ENCODE peak calls at places on chromosomes 1 and 21, in nine cellular contexts. One of them, this sample, is unnamed.

GRCh38 chr1:210883821-210884220 is 250.1 kb downstream of the KCNH1 start:
- DNase-seq in IMR-90: peak; percentile 7
- DNase-seq in A172: peak; percentile 88
- DNase-seq in H54: peak; percentile 22
- DNase-seq in psoas muscle: no peak
- DNase-seq in amniotic epithelial cell: peak; percentile 90
- DNase-seq in NCI-H1105: no peak
- DNase-seq in NCI-H1092 treated with DMSO at 0.1 percent for 48 hours: no peak
- DNase-seq in SK-N-DZ: no peak
- DNase-seq in this sample: peak; percentile 88

GRCh38 chr1:3858231-3858981 is 1.1 kb downstream of the DFFB start:
- DNase-seq in IMR-90: peak; percentile 36
- DNase-seq in A172: no peak
- DNase-seq in H54: no peak
- DNase-seq in psoas muscle: no peak
- DNase-seq in amniotic epithelial cell: peak; percentile 31
- DNase-seq in NCI-H1105: peak; percentile 1
- DNase-seq in NCI-H1092 treated with DMSO at 0.1 percent for 48 hours: no peak
- DNase-seq in SK-N-DZ: no peak
- DNase-seq in this sample: no peak

GRCh38 chr1:192579319-192579738 is 3.8 kb downstream of the RGS1 start:
- DNase-seq in IMR-90: peak; percentile 28
- DNase-seq in A172: no peak
- DNase-seq in H54: no peak
- DNase-seq in psoas muscle: no peak
- DNase-seq in amniotic epithelial cell: peak; percentile 83
- DNase-seq in NCI-H1105: no peak
- DNase-seq in NCI-H1092 treated with DMSO at 0.1 percent for 48 hours: no peak
- DNase-seq in SK-N-DZ: peak; percentile 6
- DNase-seq in this sample: peak; percentile 37

GRCh38 chr1:200891774-200892157 is 2.9 kb upstream of the INAVA start:
- DNase-seq in IMR-90: no peak
- DNase-seq in A172: no peak
- DNase-seq in H54: no peak
- DNase-seq in psoas muscle: no peak
- DNase-seq in amniotic epithelial cell: no peak
- DNase-seq in NCI-H1105: no peak
- DNase-seq in NCI-H1092 treated with DMSO at 0.1 percent for 48 hours: no peak
- DNase-seq in SK-N-DZ: no peak
- DNase-seq in this sample: no peak

GRCh38 chr1:28642847-28643635 is at the start of gene TAF12:
- DNase-seq in IMR-90: peak; percentile 94
- DNase-seq in A172: peak; percentile 80
- DNase-seq in H54: peak; percentile 55
- DNase-seq in psoas muscle: peak; percentile 96
- DNase-seq in amniotic epithelial cell: peak; percentile 93
- DNase-seq in NCI-H1105: peak; percentile 92
- DNase-seq in NCI-H1092 treated with DMSO at 0.1 percent for 48 hours: peak; percentile 98
- DNase-seq in SK-N-DZ: peak; percentile 93
- DNase-seq in this sample: peak; percentile 94

GRCh38 chr1:160641323-160642280 is 5.2 kb downstream of the SLAMF1 start:
- DNase-seq in IMR-90: no peak
- DNase-seq in A172: no peak
- DNase-seq in H54: no peak
- DNase-seq in psoas muscle: no peak
- DNase-seq in amniotic epithelial cell: no peak
- DNase-seq in NCI-H1105: no peak
- DNase-seq in NCI-H1092 treated with DMSO at 0.1 percent for 48 hours: no peak
- DNase-seq in SK-N-DZ: no peak
- DNase-seq in this sample: no peak

GRCh38 chr1:31837441-31838158 is 21.8 kb upstream of the SPOCD1 start:
- DNase-seq in IMR-90: no peak
- DNase-seq in A172: no peak
- DNase-seq in H54: no peak
- DNase-seq in psoas muscle: no peak
- DNase-seq in amniotic epithelial cell: no peak
- DNase-seq in NCI-H1105: no peak
- DNase-seq in NCI-H1092 treated with DMSO at 0.1 percent for 48 hours: no peak
- DNase-seq in SK-N-DZ: no peak
- DNase-seq in this sample: no peak

GRCh38 chr1:212118167-212118871 is 82.8 kb downstream of the DTL start:
- DNase-seq in IMR-90: peak; percentile 56
- DNase-seq in A172: no peak
- DNase-seq in H54: no peak
- DNase-seq in psoas muscle: no peak
- DNase-seq in amniotic epithelial cell: peak; percentile 61
- DNase-seq in NCI-H1105: no peak
- DNase-seq in NCI-H1092 treated with DMSO at 0.1 percent for 48 hours: no peak
- DNase-seq in SK-N-DZ: no peak
- DNase-seq in this sample: no peak

GRCh38 chr1:31444725-31445448 is 31.9 kb downstream of the SERINC2 start:
- DNase-seq in IMR-90: no peak
- DNase-seq in A172: no peak
- DNase-seq in H54: no peak
- DNase-seq in psoas muscle: no peak
- DNase-seq in amniotic epithelial cell: no peak
- DNase-seq in NCI-H1105: no peak
- DNase-seq in NCI-H1092 treated with DMSO at 0.1 percent for 48 hours: no peak
- DNase-seq in SK-N-DZ: no peak
- DNase-seq in this sample: peak; percentile 96

GRCh38 chr1:1573843-1574720 is 581 bp downstream of the SSU72 start:
- DNase-seq in IMR-90: peak; percentile 56
- DNase-seq in A172: peak; percentile 8
- DNase-seq in H54: peak; percentile 58
- DNase-seq in psoas muscle: peak; percentile 84
- DNase-seq in amniotic epithelial cell: peak; percentile 70
- DNase-seq in NCI-H1105: peak; percentile 80
- DNase-seq in NCI-H1092 treated with DMSO at 0.1 percent for 48 hours: peak; percentile 64
- DNase-seq in SK-N-DZ: peak; percentile 32
- DNase-seq in this sample: peak; percentile 22

GRCh38 chr1:72697410-72697809 is 415.1 kb upstream of the NEGR1 start:
- DNase-seq in IMR-90: no peak
- DNase-seq in A172: no peak
- DNase-seq in H54: no peak
- DNase-seq in psoas muscle: no peak
- DNase-seq in amniotic epithelial cell: no peak
- DNase-seq in NCI-H1105: no peak
- DNase-seq in NCI-H1092 treated with DMSO at 0.1 percent for 48 hours: no peak
- DNase-seq in SK-N-DZ: no peak
- DNase-seq in this sample: no peak

GRCh38 chr1:218165687-218166088 is 119.4 kb upstream of the RRP15 start:
- DNase-seq in IMR-90: no peak
- DNase-seq in A172: no peak
- DNase-seq in H54: no peak
- DNase-seq in psoas muscle: no peak
- DNase-seq in amniotic epithelial cell: no peak
- DNase-seq in NCI-H1105: peak; percentile 59
- DNase-seq in NCI-H1092 treated with DMSO at 0.1 percent for 48 hours: no peak
- DNase-seq in SK-N-DZ: no peak
- DNase-seq in this sample: no peak

GRCh38 chr1:81937791-81938450 is 137.2 kb downstream of the ADGRL2 start:
- DNase-seq in IMR-90: no peak
- DNase-seq in A172: no peak
- DNase-seq in H54: no peak
- DNase-seq in psoas muscle: no peak
- DNase-seq in amniotic epithelial cell: no peak
- DNase-seq in NCI-H1105: no peak
- DNase-seq in NCI-H1092 treated with DMSO at 0.1 percent for 48 hours: no peak
- DNase-seq in SK-N-DZ: no peak
- DNase-seq in this sample: no peak

GRCh38 chr1:44962729-44963128 is 23.7 kb downstream of the EIF2B3 start:
- DNase-seq in IMR-90: no peak
- DNase-seq in A172: no peak
- DNase-seq in H54: no peak
- DNase-seq in psoas muscle: no peak
- DNase-seq in amniotic epithelial cell: no peak
- DNase-seq in NCI-H1105: no peak
- DNase-seq in NCI-H1092 treated with DMSO at 0.1 percent for 48 hours: peak; percentile 10
- DNase-seq in SK-N-DZ: no peak
- DNase-seq in this sample: no peak

GRCh38 chr1:41456847-41457540 is 27.5 kb downstream of the EDN2 start:
- DNase-seq in IMR-90: no peak
- DNase-seq in A172: no peak
- DNase-seq in H54: no peak
- DNase-seq in psoas muscle: no peak
- DNase-seq in amniotic epithelial cell: no peak
- DNase-seq in NCI-H1105: no peak
- DNase-seq in NCI-H1092 treated with DMSO at 0.1 percent for 48 hours: no peak
- DNase-seq in SK-N-DZ: no peak
- DNase-seq in this sample: no peak

GRCh38 chr1:203765029-203765837 is at the start of gene LAX1:
- DNase-seq in IMR-90: no peak
- DNase-seq in A172: no peak
- DNase-seq in H54: no peak
- DNase-seq in psoas muscle: no peak
- DNase-seq in amniotic epithelial cell: no peak
- DNase-seq in NCI-H1105: no peak
- DNase-seq in NCI-H1092 treated with DMSO at 0.1 percent for 48 hours: no peak
- DNase-seq in SK-N-DZ: no peak
- DNase-seq in this sample: no peak

GRCh38 chr1:30329263-30329753 is 394.1 kb downstream of the MATN1 start:
- DNase-seq in IMR-90: no peak
- DNase-seq in A172: no peak
- DNase-seq in H54: no peak
- DNase-seq in psoas muscle: no peak
- DNase-seq in amniotic epithelial cell: no peak
- DNase-seq in NCI-H1105: no peak
- DNase-seq in NCI-H1092 treated with DMSO at 0.1 percent for 48 hours: no peak
- DNase-seq in SK-N-DZ: no peak
- DNase-seq in this sample: no peak

GRCh38 chr1:64721576-64722145 is 23.2 kb upstream of the RAVER2 start:
- DNase-seq in IMR-90: no peak
- DNase-seq in A172: no peak
- DNase-seq in H54: no peak
- DNase-seq in psoas muscle: no peak
- DNase-seq in amniotic epithelial cell: no peak
- DNase-seq in NCI-H1105: no peak
- DNase-seq in NCI-H1092 treated with DMSO at 0.1 percent for 48 hours: no peak
- DNase-seq in SK-N-DZ: no peak
- DNase-seq in this sample: no peak

GRCh38 chr1:58727363-58727762 is 27.5 kb upstream of the MYSM1 start:
- DNase-seq in IMR-90: peak; percentile 89
- DNase-seq in A172: peak; percentile 95
- DNase-seq in H54: peak; percentile 54
- DNase-seq in psoas muscle: no peak
- DNase-seq in amniotic epithelial cell: peak; percentile 83
- DNase-seq in NCI-H1105: no peak
- DNase-seq in NCI-H1092 treated with DMSO at 0.1 percent for 48 hours: no peak
- DNase-seq in SK-N-DZ: no peak
- DNase-seq in this sample: peak; percentile 91

GRCh38 chr1:15799004-15799867 is 8.2 kb downstream of the UQCRHL start:
- DNase-seq in IMR-90: peak; percentile 96
- DNase-seq in A172: peak; percentile 97
- DNase-seq in H54: peak; percentile 62
- DNase-seq in psoas muscle: peak; percentile 70
- DNase-seq in amniotic epithelial cell: peak; percentile 96
- DNase-seq in NCI-H1105: no peak
- DNase-seq in NCI-H1092 treated with DMSO at 0.1 percent for 48 hours: no peak
- DNase-seq in SK-N-DZ: no peak
- DNase-seq in this sample: peak; percentile 97

GRCh38 chr1:75514270-75514669 is 96.6 kb downstream of the SLC44A5 start:
- DNase-seq in IMR-90: no peak
- DNase-seq in A172: no peak
- DNase-seq in H54: no peak
- DNase-seq in psoas muscle: no peak
- DNase-seq in amniotic epithelial cell: no peak
- DNase-seq in NCI-H1105: no peak
- DNase-seq in NCI-H1092 treated with DMSO at 0.1 percent for 48 hours: no peak
- DNase-seq in SK-N-DZ: no peak
- DNase-seq in this sample: no peak

GRCh38 chr1:226912587-226913176 is 27.4 kb upstream of the COQ8A start:
- DNase-seq in IMR-90: peak; percentile 6
- DNase-seq in A172: no peak
- DNase-seq in H54: no peak
- DNase-seq in psoas muscle: peak; percentile 84
- DNase-seq in amniotic epithelial cell: peak; percentile 37
- DNase-seq in NCI-H1105: no peak
- DNase-seq in NCI-H1092 treated with DMSO at 0.1 percent for 48 hours: peak; percentile 64
- DNase-seq in SK-N-DZ: peak; percentile 13
- DNase-seq in this sample: no peak

GRCh38 chr1:3234281-3234680 is 165.3 kb downstream of the PRDM16 start:
- DNase-seq in IMR-90: no peak
- DNase-seq in A172: no peak
- DNase-seq in H54: no peak
- DNase-seq in psoas muscle: no peak
- DNase-seq in amniotic epithelial cell: no peak
- DNase-seq in NCI-H1105: no peak
- DNase-seq in NCI-H1092 treated with DMSO at 0.1 percent for 48 hours: no peak
- DNase-seq in SK-N-DZ: no peak
- DNase-seq in this sample: no peak

GRCh38 chr1:108877858-108878257 is 1.1 kb downstream of the GPSM2 start:
- DNase-seq in IMR-90: no peak
- DNase-seq in A172: peak; percentile 16
- DNase-seq in H54: no peak
- DNase-seq in psoas muscle: no peak
- DNase-seq in amniotic epithelial cell: peak; percentile 11
- DNase-seq in NCI-H1105: peak; percentile 16
- DNase-seq in NCI-H1092 treated with DMSO at 0.1 percent for 48 hours: peak; percentile 25
- DNase-seq in SK-N-DZ: no peak
- DNase-seq in this sample: no peak

GRCh38 chr1:3320246-3321152 is 134.0 kb upstream of the ARHGEF16 start:
- DNase-seq in IMR-90: peak; percentile 25
- DNase-seq in A172: peak; percentile 56
- DNase-seq in H54: no peak
- DNase-seq in psoas muscle: no peak
- DNase-seq in amniotic epithelial cell: no peak
- DNase-seq in NCI-H1105: peak; percentile 77
- DNase-seq in NCI-H1092 treated with DMSO at 0.1 percent for 48 hours: peak; percentile 81
- DNase-seq in SK-N-DZ: no peak
- DNase-seq in this sample: no peak

GRCh38 chr1:225750420-225750819 is 27.2 kb upstream of the SRP9 start:
- DNase-seq in IMR-90: no peak
- DNase-seq in A172: no peak
- DNase-seq in H54: no peak
- DNase-seq in psoas muscle: no peak
- DNase-seq in amniotic epithelial cell: no peak
- DNase-seq in NCI-H1105: no peak
- DNase-seq in NCI-H1092 treated with DMSO at 0.1 percent for 48 hours: no peak
- DNase-seq in SK-N-DZ: no peak
- DNase-seq in this sample: no peak

GRCh38 chr21:42439284-42440186 is 35.8 kb downstream of the UBASH3A start:
- DNase-seq in IMR-90: no peak
- DNase-seq in A172: no peak
- DNase-seq in H54: no peak
- DNase-seq in psoas muscle: no peak
- DNase-seq in amniotic epithelial cell: no peak
- DNase-seq in NCI-H1105: no peak
- DNase-seq in NCI-H1092 treated with DMSO at 0.1 percent for 48 hours: no peak
- DNase-seq in SK-N-DZ: no peak
- DNase-seq in this sample: no peak

GRCh38 chr1:224340711-224341384 is 10.9 kb upstream of the NVL start:
- DNase-seq in IMR-90: no peak
- DNase-seq in A172: no peak
- DNase-seq in H54: no peak
- DNase-seq in psoas muscle: no peak
- DNase-seq in amniotic epithelial cell: no peak
- DNase-seq in NCI-H1105: no peak
- DNase-seq in NCI-H1092 treated with DMSO at 0.1 percent for 48 hours: peak; percentile 19
- DNase-seq in SK-N-DZ: peak; percentile 18
- DNase-seq in this sample: no peak

GRCh38 chr1:246139745-246140182 is 367.3 kb downstream of the SMYD3 start:
- DNase-seq in IMR-90: peak; percentile 93
- DNase-seq in A172: peak; percentile 90
- DNase-seq in H54: peak; percentile 37
- DNase-seq in psoas muscle: no peak
- DNase-seq in amniotic epithelial cell: peak; percentile 81
- DNase-seq in NCI-H1105: no peak
- DNase-seq in NCI-H1092 treated with DMSO at 0.1 percent for 48 hours: no peak
- DNase-seq in SK-N-DZ: no peak
- DNase-seq in this sample: peak; percentile 97

GRCh38 chr1:176880954-176881595 is 283.4 kb downstream of the ASTN1 start:
- DNase-seq in IMR-90: peak; percentile 62
- DNase-seq in A172: peak; percentile 69
- DNase-seq in H54: peak; percentile 65
- DNase-seq in psoas muscle: peak; percentile 82
- DNase-seq in amniotic epithelial cell: peak; percentile 45
- DNase-seq in NCI-H1105: peak; percentile 73
- DNase-seq in NCI-H1092 treated with DMSO at 0.1 percent for 48 hours: peak; percentile 70
- DNase-seq in SK-N-DZ: peak; percentile 67
- DNase-seq in this sample: peak; percentile 24

This sample was measured in RCC 7860.